ENCODE peak calls at places on chromosome 4, in eight cellular contexts. One of them, this sample, is unnamed.

GRCh38 chr4:149409186-149410056 is 406.2 kb downstream of the IQCM start:
- DNase-seq in NCI-H1092: no peak
- DNase-seq in A549: peak; percentile 0
- DNase-seq in kidney: peak; percentile 35
- DNase-seq in KBM-7: no peak
- DNase-seq in iPS DF 6.9: no peak
- DNase-seq in CD4-positive, CD25-positive, alpha-beta regulatory T cell: no peak
- DNase-seq in AG10803: peak; percentile 94
- DNase-seq in this sample: no peak

GRCh38 chr4:77699731-77700210 is 94.2 kb downstream of the CXCL13 start:
- DNase-seq in NCI-H1092: no peak
- DNase-seq in A549: no peak
- DNase-seq in kidney: no peak
- DNase-seq in KBM-7: no peak
- DNase-seq in iPS DF 6.9: peak; percentile 25
- DNase-seq in CD4-positive, CD25-positive, alpha-beta regulatory T cell: no peak
- DNase-seq in AG10803: peak; percentile 86
- DNase-seq in this sample: peak; percentile 74

GRCh38 chr4:84499065-84499982 is at the start of gene NKX6-1:
- DNase-seq in NCI-H1092: peak; percentile 31
- DNase-seq in A549: peak; percentile 53
- DNase-seq in kidney: peak; percentile 85
- DNase-seq in KBM-7: peak; percentile 96
- DNase-seq in iPS DF 6.9: no peak
- DNase-seq in CD4-positive, CD25-positive, alpha-beta regulatory T cell: no peak
- DNase-seq in AG10803: peak; percentile 69
- DNase-seq in this sample: no peak

GRCh38 chr4:83516042-83516772 is 19.7 kb upstream of the GPAT3 start:
- DNase-seq in NCI-H1092: no peak
- DNase-seq in A549: no peak
- DNase-seq in kidney: no peak
- DNase-seq in KBM-7: no peak
- DNase-seq in iPS DF 6.9: no peak
- DNase-seq in CD4-positive, CD25-positive, alpha-beta regulatory T cell: no peak
- DNase-seq in AG10803: peak; percentile 60
- DNase-seq in this sample: no peak

GRCh38 chr4:91170756-91171155 is 1043.6 kb downstream of the CCSER1 start:
- DNase-seq in NCI-H1092: no peak
- DNase-seq in A549: no peak
- DNase-seq in kidney: no peak
- DNase-seq in KBM-7: no peak
- DNase-seq in iPS DF 6.9: no peak
- DNase-seq in CD4-positive, CD25-positive, alpha-beta regulatory T cell: no peak
- DNase-seq in AG10803: no peak
- DNase-seq in this sample: no peak

GRCh38 chr4:154088741-154089140 is 299.9 kb upstream of the SFRP2 start:
- DNase-seq in NCI-H1092: no peak
- DNase-seq in A549: no peak
- DNase-seq in kidney: no peak
- DNase-seq in KBM-7: no peak
- DNase-seq in iPS DF 6.9: no peak
- DNase-seq in CD4-positive, CD25-positive, alpha-beta regulatory T cell: no peak
- DNase-seq in AG10803: peak; percentile 4
- DNase-seq in this sample: no peak

GRCh38 chr4:36133658-36134057 is 110.7 kb downstream of the ARAP2 start:
- DNase-seq in NCI-H1092: no peak
- DNase-seq in A549: no peak
- DNase-seq in kidney: no peak
- DNase-seq in KBM-7: peak; percentile 52
- DNase-seq in iPS DF 6.9: no peak
- DNase-seq in CD4-positive, CD25-positive, alpha-beta regulatory T cell: no peak
- DNase-seq in AG10803: no peak
- DNase-seq in this sample: no peak

GRCh38 chr4:101086801-101087586 is 260.3 kb downstream of the PPP3CA start:
- DNase-seq in NCI-H1092: no peak
- DNase-seq in A549: no peak
- DNase-seq in kidney: no peak
- DNase-seq in KBM-7: peak; percentile 8
- DNase-seq in iPS DF 6.9: peak; percentile 16
- DNase-seq in CD4-positive, CD25-positive, alpha-beta regulatory T cell: no peak
- DNase-seq in AG10803: no peak
- DNase-seq in this sample: peak; percentile 7

GRCh38 chr4:162700358-162700757 is 466.3 kb downstream of the NAF1 start:
- DNase-seq in NCI-H1092: no peak
- DNase-seq in A549: no peak
- DNase-seq in kidney: no peak
- DNase-seq in KBM-7: no peak
- DNase-seq in iPS DF 6.9: no peak
- DNase-seq in CD4-positive, CD25-positive, alpha-beta regulatory T cell: no peak
- DNase-seq in AG10803: no peak
- DNase-seq in this sample: no peak

GRCh38 chr4:11748169-11748872 is 319.6 kb upstream of the HS3ST1 start:
- DNase-seq in NCI-H1092: no peak
- DNase-seq in A549: no peak
- DNase-seq in kidney: no peak
- DNase-seq in KBM-7: no peak
- DNase-seq in iPS DF 6.9: no peak
- DNase-seq in CD4-positive, CD25-positive, alpha-beta regulatory T cell: no peak
- DNase-seq in AG10803: no peak
- DNase-seq in this sample: no peak

GRCh38 chr4:6328526-6328925 is 58.9 kb downstream of the WFS1 start:
- DNase-seq in NCI-H1092: no peak
- DNase-seq in A549: no peak
- DNase-seq in kidney: no peak
- DNase-seq in KBM-7: no peak
- DNase-seq in iPS DF 6.9: no peak
- DNase-seq in CD4-positive, CD25-positive, alpha-beta regulatory T cell: no peak
- DNase-seq in AG10803: no peak
- DNase-seq in this sample: no peak

GRCh38 chr4:120753854-120754253 is 168.7 kb downstream of the PRDM5 start:
- DNase-seq in NCI-H1092: no peak
- DNase-seq in A549: no peak
- DNase-seq in kidney: no peak
- DNase-seq in KBM-7: peak; percentile 2
- DNase-seq in iPS DF 6.9: no peak
- DNase-seq in CD4-positive, CD25-positive, alpha-beta regulatory T cell: no peak
- DNase-seq in AG10803: no peak
- DNase-seq in this sample: no peak

GRCh38 chr4:10831727-10832408 is 147.3 kb upstream of the CLNK start:
- DNase-seq in NCI-H1092: no peak
- DNase-seq in A549: no peak
- DNase-seq in kidney: no peak
- DNase-seq in KBM-7: no peak
- DNase-seq in iPS DF 6.9: no peak
- DNase-seq in CD4-positive, CD25-positive, alpha-beta regulatory T cell: no peak
- DNase-seq in AG10803: no peak
- DNase-seq in this sample: no peak